ENCODE peak calls at places on chromosomes 6 and 20, in six cellular contexts. M is NT2/D1, X is SK-N-SH, Z is H1, W is HepG2, G is K562. N is an unnamed sample.

GRCh38 chr6:156686429-156686939 is 90.7 kb upstream of the ARID1B start:
- DNase-seq in M (peak), W (peak), Z (no peak), X (peak), G (no peak), N (no peak)

GRCh38 chr20:3786126-3786484 is 435 bp downstream of the CENPB start:
- DNase-seq in X (peak), W (no peak), Z (peak), G (peak), M (no peak), N (no peak)

GRCh38 chr6:160355001-160355400 is 6.8 kb downstream of the SLC22A3 start:
- DNase-seq in X (no peak), G (no peak), M (no peak), Z (no peak), W (no peak), N (no peak)

GRCh38 chr20:11675920-11676617 is 241.6 kb upstream of the BTBD3 start:
- DNase-seq in X (no peak), M (no peak), Z (no peak), G (no peak), W (no peak), N (no peak)

GRCh38 chr6:33885121-33886057 is 81.6 kb upstream of the MLN start:
- DNase-seq in X (no peak), W (no peak), M (no peak), Z (no peak), G (no peak), N (peak)

GRCh38 chr20:62609811-62610757 is 32.2 kb upstream of the SLCO4A1 start:
- DNase-seq in M (no peak), W (no peak), X (no peak), G (no peak), Z (no peak), N (no peak)

GRCh38 chr6:15276036-15276435 is 30.2 kb downstream of the JARID2 start:
- DNase-seq in W (no peak), Z (no peak), X (no peak), M (no peak), G (no peak), N (no peak)

GRCh38 chr20:12984069-12984765 is 24.6 kb upstream of the SPTLC3 start:
- DNase-seq in X (no peak), G (no peak), W (no peak), M (no peak), Z (no peak), N (no peak)

GRCh38 chr6:106381871-106382270 is 21.4 kb downstream of the CRYBG1 start:
- DNase-seq in M (no peak), Z (no peak), G (no peak), X (no peak), W (no peak), N (no peak)

GRCh38 chr6:149942461-149942829 is 631 bp downstream of the ULBP2 start:
- DNase-seq in W (no peak), M (no peak), X (no peak), Z (no peak), G (no peak), N (no peak)

GRCh38 chr20:17624070-17624469 is 54.2 kb downstream of the DSTN start:
- DNase-seq in X (peak), M (no peak), W (no peak), G (no peak), Z (no peak), N (no peak)

GRCh38 chr20:54397292-54398155 is 77.9 kb upstream of the DOK5 start:
- DNase-seq in Z (no peak), G (no peak), M (no peak), X (no peak), W (no peak), N (no peak)

GRCh38 chr6:100371591-100371990 is 93.1 kb downstream of the SIM1 start:
- DNase-seq in G (no peak), M (no peak), Z (no peak), W (no peak), X (no peak), N (no peak)

GRCh38 chr6:36973647-36974046 is 12.3 kb downstream of the MTCH1 start:
- DNase-seq in G (no peak), M (no peak), Z (no peak), X (no peak), W (no peak), N (no peak)

GRCh38 chr20:3209023-3209945 is at the start of gene ITPA:
- DNase-seq in G (peak), Z (peak), M (no peak), W (peak), X (peak), N (no peak)

GRCh38 chr6:132198896-132199295 is 202.4 kb downstream of the MOXD1 start:
- DNase-seq in X (no peak), G (no peak), Z (no peak), W (no peak), M (no peak), N (no peak)

GRCh38 chr20:602357-602970 is 7.6 kb downstream of the TCF15 start:
- DNase-seq in W (no peak), M (no peak), G (no peak), Z (no peak), X (no peak), N (no peak)

GRCh38 chr6:53192590-53193232 is 44.1 kb upstream of the GCM1 start:
- DNase-seq in G (peak), W (no peak), X (no peak), M (no peak), Z (no peak), N (no peak)

GRCh38 chr6:2477723-2478122 is 232.3 kb upstream of the GMDS start:
- DNase-seq in W (no peak), X (no peak), M (no peak), G (no peak), Z (no peak), N (no peak)

GRCh38 chr6:2237001-2237400 is 8.4 kb downstream of the GMDS start:
- DNase-seq in M (no peak), Z (no peak), G (no peak), X (no peak), W (no peak), N (no peak)

GRCh38 chr20:47440857-47441773 is 60.6 kb upstream of the NCOA3 start:
- DNase-seq in W (peak), Z (no peak), X (no peak), G (no peak), M (no peak), N (no peak)

GRCh38 chr6:108948252-108948651 is 100.0 kb downstream of the ARMC2 start:
- DNase-seq in G (no peak), Z (no peak), W (no peak), M (no peak), X (peak), N (no peak)

GRCh38 chr20:51440589-51440988 is 101.9 kb downstream of the NFATC2 start:
- DNase-seq in M (no peak), X (no peak), W (no peak), G (no peak), Z (no peak), N (no peak)

GRCh38 chr6:112031956-112032355 is 21.9 kb upstream of the CCN6 start:
- DNase-seq in G (no peak), M (no peak), X (no peak), W (no peak), Z (no peak), N (no peak)

GRCh38 chr6:166925141-166925996 is 31.0 kb downstream of the RNASET2 start:
- DNase-seq in X (no peak), M (no peak), W (no peak), G (no peak), Z (no peak), N (no peak)
- TF ChIP-seq YY1 in X (no peak), M (no peak), W (no peak), G (no peak), Z (no peak), N (no peak)

DNA sequence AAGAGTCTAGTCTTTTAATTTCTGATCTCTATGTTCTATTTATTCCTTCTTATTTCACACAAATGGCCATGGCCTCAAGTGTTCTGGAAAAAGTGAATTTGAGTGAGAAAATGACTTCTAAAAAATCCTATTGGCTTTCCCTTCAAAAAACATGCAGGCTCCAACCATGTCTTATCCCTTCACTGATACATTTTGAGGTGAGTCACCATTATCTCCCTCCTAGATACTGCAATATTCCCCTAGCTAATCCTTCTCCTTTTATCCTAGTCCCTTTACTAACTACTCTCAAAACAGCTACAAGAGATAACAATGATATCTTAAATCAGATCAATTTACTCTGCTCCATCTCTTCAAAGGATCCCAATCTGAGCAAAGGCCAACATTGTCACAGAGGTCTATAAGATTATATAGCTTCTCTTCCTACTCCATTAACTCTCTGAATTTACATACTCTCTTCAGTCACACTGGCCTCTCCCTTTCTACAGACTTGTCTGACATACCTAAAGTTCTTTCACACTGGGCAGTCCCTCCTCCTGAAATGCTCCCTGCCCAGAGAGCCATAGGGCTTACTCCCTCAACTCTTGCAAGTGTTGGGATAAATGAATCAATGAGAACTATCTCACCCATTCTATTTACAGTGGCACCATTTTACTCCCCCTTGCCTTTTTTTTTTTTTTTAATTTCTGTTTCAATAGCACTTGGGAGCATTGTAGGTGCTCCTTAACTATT is 129.2 kb downstream of the TENT5A start:
- DNase-seq in M (no peak), Z (no peak), W (no peak), G (no peak), X (no peak), N (no peak)
- TF ChIP-seq YY1 in M (no peak), Z (no peak), W (no peak), G (no peak), X (no peak), N (no peak)

GRCh38 chr6:165487950-165488349 is 175.1 kb downstream of the PDE10A start:
- DNase-seq in X (no peak), G (no peak), M (no peak), Z (no peak), W (no peak), N (no peak)

GRCh38 chr6:165487347-165487746 is 175.7 kb downstream of the PDE10A start:
- DNase-seq in W (no peak), G (no peak), M (no peak), X (no peak), Z (no peak), N (no peak)

GRCh38 chr6:165484178-165484889 is 174.9 kb upstream of the C6orf118 start:
- DNase-seq in G (no peak), Z (no peak), X (no peak), W (no peak), M (no peak), N (no peak)

GRCh38 chr6:165488624-165489295 is 174.3 kb downstream of the PDE10A start:
- DNase-seq in G (peak), W (no peak), Z (no peak), M (no peak), X (no peak), N (no peak)

GRCh38 chr6:165486183-165487137 is 176.6 kb downstream of the PDE10A start:
- DNase-seq in W (no peak), M (no peak), G (no peak), X (no peak), Z (no peak), N (no peak)
- TF ChIP-seq YY1 in W (no peak), M (no peak), G (no peak), X (no peak), Z (no peak), N (no peak)

GRCh38 chr6:80209434-80209833 is 103.0 kb downstream of the BCKDHB start:
- DNase-seq in M (no peak), Z (no peak), X (no peak), W (no peak), G (no peak), N (no peak)

GRCh38 chr6:80206758-80207157 is 100.3 kb downstream of the BCKDHB start:
- DNase-seq in G (no peak), M (no peak), X (no peak), W (no peak), Z (no peak), N (no peak)

GRCh38 chr6:80211295-80211694 is 104.8 kb downstream of the BCKDHB start:
- DNase-seq in G (no peak), W (no peak), X (no peak), Z (no peak), M (no peak), N (no peak)

GRCh38 chr6:80214436-80215022 is 108.1 kb downstream of the BCKDHB start:
- DNase-seq in G (peak), X (peak), M (peak), Z (no peak), W (peak), N (peak)

DNA sequence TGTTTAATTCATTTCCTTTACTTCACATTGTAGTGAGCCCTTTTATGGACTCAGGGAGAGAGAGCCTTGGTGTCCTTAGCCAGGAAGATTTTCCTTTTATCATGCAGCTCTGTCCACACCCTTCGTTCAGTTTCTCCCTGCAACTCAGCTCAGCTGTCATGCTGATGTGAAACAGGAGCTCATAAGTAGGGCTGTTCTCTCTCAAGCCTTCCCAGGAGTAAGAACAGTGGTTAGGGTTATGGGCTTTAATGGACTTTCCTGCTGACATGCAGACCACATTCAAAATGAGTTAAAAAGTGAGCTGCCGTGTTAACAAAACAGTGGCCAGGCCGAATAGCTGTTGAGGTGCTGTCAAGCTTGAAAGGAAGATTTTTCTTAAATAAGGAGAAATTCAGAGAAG is 104.1 kb downstream of the BCKDHB start:
- DNase-seq in W (no peak), Z (no peak), M (peak), X (peak), G (peak), N (no peak)
- TF ChIP-seq YY1 in W (no peak), Z (no peak), M (no peak), X (no peak), G (no peak), N (no peak)

GRCh38 chr20:50323209-50323608 is 132.6 kb downstream of the CEBPB start:
- DNase-seq in G (no peak), M (no peak), Z (no peak), W (no peak), X (no peak), N (no peak)
- TF ChIP-seq YY1 in G (no peak), M (no peak), Z (no peak), W (no peak), X (no peak), N (no peak)

N was measured in HCT116.